ENCODE peak calls at places on chromosome 3, in nine cellular contexts. G is left colon; L is EH; K is activated naive CD8-positive, alpha-beta T cell treated with anti-CD3 and anti-CD28 coated beads, Interleukin-2, amount 10 ng/mL, durations not matched to agents 7 days and 5 days; H is CD8-positive, alpha-beta memory T cell; V is activated CD4-positive, alpha-beta T cell treated with anti-CD3 and anti-CD28 coated beads for 24 hours; R is dermis blood vessel endothelial cell; Q is stimulated activated CD4-positive, alpha-beta T cell treated with anti-CD3 and anti-CD28 coated beads, Interleukin-15, amount 100 ng/mL, for 24 hours; T is DMS 273 treated with DMSO at 0.1 percent for 48 hours. B is an unnamed sample.

GRCh38 chr3:29385056-29385455 is 104.2 kb downstream of the RBMS3 start:
- DNase-seq in G (no peak), L (peak), K (no peak), H (no peak), V (no peak), R (no peak), Q (no peak), T (no peak), B (no peak)

GRCh38 chr3:145170101-145170500 is 990.9 kb downstream of the PLOD2 start:
- DNase-seq in G (no peak), L (no peak), K (no peak), H (no peak), V (no peak), R (no peak), Q (no peak), T (no peak), B (no peak)

GRCh38 chr3:127420825-127421224 is 133.0 kb upstream of the PRR20G start:
- DNase-seq in G (no peak), L (no peak), K (no peak), H (no peak), V (no peak), R (no peak), Q (no peak), T (no peak), B (no peak)

GRCh38 chr3:65524544-65525070 is 514.1 kb downstream of the MAGI1 start:
- DNase-seq in G (no peak), L (no peak), K (no peak), H (no peak), V (no peak), R (peak), Q (no peak), T (no peak), B (peak)

GRCh38 chr3:52197842-52198625 is at the start of gene ALAS1:
- DNase-seq in G (peak), L (peak), K (peak), H (peak), V (peak), R (peak), Q (peak), T (peak), B (peak)

GRCh38 chr3:29429055-29429454 is 148.2 kb downstream of the RBMS3 start:
- DNase-seq in G (no peak), L (no peak), K (no peak), H (no peak), V (no peak), R (no peak), Q (no peak), T (no peak), B (no peak)

GRCh38 chr3:129461022-129461421 is 21.0 kb downstream of the IFT122 start:
- DNase-seq in G (no peak), L (peak), K (no peak), H (no peak), V (no peak), R (peak), Q (no peak), T (no peak), B (no peak)

GRCh38 chr3:90005448-90005847 is 898.0 kb downstream of the EPHA3 start:
- DNase-seq in G (no peak), L (no peak), K (no peak), H (no peak), V (no peak), R (no peak), Q (no peak), T (no peak), B (no peak)

GRCh38 chr3:57019057-57019456 is 41.4 kb upstream of the SPATA12 start:
- DNase-seq in G (no peak), L (no peak), K (no peak), H (no peak), V (no peak), R (no peak), Q (no peak), T (no peak), B (no peak)

GRCh38 chr3:17515445-17516227 is 226.8 kb downstream of the TBC1D5 start:
- DNase-seq in G (no peak), L (no peak), K (no peak), H (no peak), V (no peak), R (no peak), Q (no peak), T (no peak), B (no peak)

GRCh38 chr3:64291345-64291744 is 66.1 kb upstream of the PRICKLE2 start:
- DNase-seq in G (no peak), L (peak), K (no peak), H (no peak), V (no peak), R (peak), Q (no peak), T (no peak), B (peak)

GRCh38 chr3:187064210-187065115 is 74.8 kb downstream of the RPL39L start:
- DNase-seq in G (no peak), L (peak), K (no peak), H (no peak), V (no peak), R (no peak), Q (no peak), T (no peak), B (no peak)

GRCh38 chr3:179546814-179547241 is 15.9 kb upstream of the ACTL6A start:
- DNase-seq in G (no peak), L (no peak), K (no peak), H (no peak), V (no peak), R (no peak), Q (no peak), T (no peak), B (no peak)

GRCh38 chr3:29099296-29099695 is 181.6 kb upstream of the RBMS3 start:
- DNase-seq in G (no peak), L (no peak), K (no peak), H (no peak), V (no peak), R (peak), Q (no peak), T (no peak), B (no peak)

GRCh38 chr3:129557737-129558037 is 14.7 kb downstream of the H1-8 start:
- DNase-seq in G (no peak), L (no peak), K (no peak), H (no peak), V (no peak), R (no peak), Q (no peak), T (no peak), B (no peak)

GRCh38 chr3:135229018-135229495 is 434.0 kb downstream of the EPHB1 start:
- DNase-seq in G (no peak), L (no peak), K (no peak), H (no peak), V (no peak), R (no peak), Q (no peak), T (peak), B (no peak)

GRCh38 chr3:177725165-177725564 is 527.9 kb upstream of the TBL1XR1 start:
- DNase-seq in G (no peak), L (no peak), K (no peak), H (no peak), V (no peak), R (no peak), Q (no peak), T (no peak), B (no peak)

GRCh38 chr3:85572426-85572825 is 613.6 kb downstream of the CADM2 start:
- DNase-seq in G (no peak), L (no peak), K (no peak), H (no peak), V (no peak), R (no peak), Q (no peak), T (no peak), B (no peak)

GRCh38 chr3:170180107-170180951 is 1.2 kb downstream of the PHC3 start:
- DNase-seq in G (no peak), L (peak), K (peak), H (no peak), V (no peak), R (peak), Q (peak), T (no peak), B (peak)

GRCh38 chr3:134372405-134373277 is 1.6 kb downstream of the AMOTL2 start:
- DNase-seq in G (no peak), L (peak), K (no peak), H (no peak), V (no peak), R (no peak), Q (no peak), T (no peak), B (peak)

GRCh38 chr3:136659253-136659652 is 92.9 kb downstream of the STAG1 start:
- DNase-seq in G (no peak), L (peak), K (no peak), H (no peak), V (no peak), R (peak), Q (no peak), T (peak), B (peak)